ENCODE peak calls at places on chromosomes 16 and 17, in seven cellular contexts. One of them, this sample, is unnamed.

GRCh38 chr16:12573730-12574383 is 229.8 kb downstream of the CPPED1 start:
- DNase-seq in C1 segment of cervical spinal cord: no peak
- DNase-seq in iPS DF 19.7: peak; percentile 33
- DNase-seq in natural killer cell treated with Interleukin-12 subunit alpha and Interleukin-12 subunit beta and Interleukin-15 and Interleukin-18, amount 100 ng/mL, for 72 hours: no peak
- DNase-seq in pons: peak; percentile 60
- DNase-seq in NCI-H510A treated with DMSO at 0.1 percent for 48 hours: peak; percentile 28
- DNase-seq in left cardiac atrium: peak; percentile 45
- DNase-seq in this sample: peak; percentile 19

GRCh38 chr17:68600881-68601564 is at the start of gene FAM20A:
- DNase-seq in C1 segment of cervical spinal cord: no peak
- DNase-seq in iPS DF 19.7: no peak
- DNase-seq in natural killer cell treated with Interleukin-12 subunit alpha and Interleukin-12 subunit beta and Interleukin-15 and Interleukin-18, amount 100 ng/mL, for 72 hours: no peak
- DNase-seq in pons: no peak
- DNase-seq in NCI-H510A treated with DMSO at 0.1 percent for 48 hours: peak; percentile 57
- DNase-seq in left cardiac atrium: peak; percentile 65
- DNase-seq in this sample: no peak

GRCh38 chr16:2455081-2455845 is 4.6 kb upstream of the TEDC2 start:
- DNase-seq in C1 segment of cervical spinal cord: no peak
- DNase-seq in iPS DF 19.7: no peak
- DNase-seq in natural killer cell treated with Interleukin-12 subunit alpha and Interleukin-12 subunit beta and Interleukin-15 and Interleukin-18, amount 100 ng/mL, for 72 hours: no peak
- DNase-seq in pons: no peak
- DNase-seq in NCI-H510A treated with DMSO at 0.1 percent for 48 hours: no peak
- DNase-seq in left cardiac atrium: no peak
- DNase-seq in this sample: no peak

GRCh38 chr17:5700791-5701190 is 116.5 kb upstream of the NLRP1 start:
- DNase-seq in C1 segment of cervical spinal cord: no peak
- DNase-seq in iPS DF 19.7: no peak
- DNase-seq in natural killer cell treated with Interleukin-12 subunit alpha and Interleukin-12 subunit beta and Interleukin-15 and Interleukin-18, amount 100 ng/mL, for 72 hours: no peak
- DNase-seq in pons: no peak
- DNase-seq in NCI-H510A treated with DMSO at 0.1 percent for 48 hours: no peak
- DNase-seq in left cardiac atrium: no peak
- DNase-seq in this sample: no peak

GRCh38 chr16:27441998-27442397 is 40.0 kb downstream of the IL21R start:
- DNase-seq in C1 segment of cervical spinal cord: no peak
- DNase-seq in iPS DF 19.7: no peak
- DNase-seq in natural killer cell treated with Interleukin-12 subunit alpha and Interleukin-12 subunit beta and Interleukin-15 and Interleukin-18, amount 100 ng/mL, for 72 hours: no peak
- DNase-seq in pons: no peak
- DNase-seq in NCI-H510A treated with DMSO at 0.1 percent for 48 hours: no peak
- DNase-seq in left cardiac atrium: no peak
- DNase-seq in this sample: no peak

GRCh38 chr17:20935740-20936139 is 107.1 kb downstream of the USP22 start:
- DNase-seq in C1 segment of cervical spinal cord: no peak
- DNase-seq in iPS DF 19.7: no peak
- DNase-seq in natural killer cell treated with Interleukin-12 subunit alpha and Interleukin-12 subunit beta and Interleukin-15 and Interleukin-18, amount 100 ng/mL, for 72 hours: no peak
- DNase-seq in pons: no peak
- DNase-seq in NCI-H510A treated with DMSO at 0.1 percent for 48 hours: no peak
- DNase-seq in left cardiac atrium: no peak
- DNase-seq in this sample: no peak

GRCh38 chr16:17397499-17397891 is 73.3 kb downstream of the XYLT1 start:
- DNase-seq in C1 segment of cervical spinal cord: no peak
- DNase-seq in iPS DF 19.7: no peak
- DNase-seq in natural killer cell treated with Interleukin-12 subunit alpha and Interleukin-12 subunit beta and Interleukin-15 and Interleukin-18, amount 100 ng/mL, for 72 hours: no peak
- DNase-seq in pons: peak; percentile 91
- DNase-seq in NCI-H510A treated with DMSO at 0.1 percent for 48 hours: peak; percentile 99
- DNase-seq in left cardiac atrium: peak; percentile 39
- DNase-seq in this sample: peak; percentile 94

GRCh38 chr16:72739577-72739976 is 308.4 kb downstream of the ZFHX3 start:
- DNase-seq in C1 segment of cervical spinal cord: no peak
- DNase-seq in iPS DF 19.7: no peak
- DNase-seq in natural killer cell treated with Interleukin-12 subunit alpha and Interleukin-12 subunit beta and Interleukin-15 and Interleukin-18, amount 100 ng/mL, for 72 hours: no peak
- DNase-seq in pons: no peak
- DNase-seq in NCI-H510A treated with DMSO at 0.1 percent for 48 hours: no peak
- DNase-seq in left cardiac atrium: no peak
- DNase-seq in this sample: no peak

GRCh38 chr17:7580631-7581554 is 1.5 kb downstream of the CD68 start:
- DNase-seq in C1 segment of cervical spinal cord: no peak
- DNase-seq in iPS DF 19.7: no peak
- DNase-seq in natural killer cell treated with Interleukin-12 subunit alpha and Interleukin-12 subunit beta and Interleukin-15 and Interleukin-18, amount 100 ng/mL, for 72 hours: no peak
- DNase-seq in pons: no peak
- DNase-seq in NCI-H510A treated with DMSO at 0.1 percent for 48 hours: no peak
- DNase-seq in left cardiac atrium: no peak
- DNase-seq in this sample: no peak

GRCh38 chr17:62724398-62725146 is 83.5 kb downstream of the MARCHF10 start:
- DNase-seq in C1 segment of cervical spinal cord: no peak
- DNase-seq in iPS DF 19.7: no peak
- DNase-seq in natural killer cell treated with Interleukin-12 subunit alpha and Interleukin-12 subunit beta and Interleukin-15 and Interleukin-18, amount 100 ng/mL, for 72 hours: peak; percentile 87
- DNase-seq in pons: no peak
- DNase-seq in NCI-H510A treated with DMSO at 0.1 percent for 48 hours: no peak
- DNase-seq in left cardiac atrium: no peak
- DNase-seq in this sample: no peak

GRCh38 chr17:30964878-30965277 is 6.0 kb upstream of the RNF135 start:
- DNase-seq in C1 segment of cervical spinal cord: no peak
- DNase-seq in iPS DF 19.7: no peak
- DNase-seq in natural killer cell treated with Interleukin-12 subunit alpha and Interleukin-12 subunit beta and Interleukin-15 and Interleukin-18, amount 100 ng/mL, for 72 hours: no peak
- DNase-seq in pons: no peak
- DNase-seq in NCI-H510A treated with DMSO at 0.1 percent for 48 hours: no peak
- DNase-seq in left cardiac atrium: no peak
- DNase-seq in this sample: no peak

GRCh38 chr16:31267332-31268032 is 7.7 kb downstream of the ITGAM start:
- DNase-seq in C1 segment of cervical spinal cord: no peak
- DNase-seq in iPS DF 19.7: no peak
- DNase-seq in natural killer cell treated with Interleukin-12 subunit alpha and Interleukin-12 subunit beta and Interleukin-15 and Interleukin-18, amount 100 ng/mL, for 72 hours: no peak
- DNase-seq in pons: no peak
- DNase-seq in NCI-H510A treated with DMSO at 0.1 percent for 48 hours: no peak
- DNase-seq in left cardiac atrium: no peak
- DNase-seq in this sample: no peak

GRCh38 chr16:87063543-87063942 is 253.6 kb downstream of the C16orf95 start:
- DNase-seq in C1 segment of cervical spinal cord: no peak
- DNase-seq in iPS DF 19.7: no peak
- DNase-seq in natural killer cell treated with Interleukin-12 subunit alpha and Interleukin-12 subunit beta and Interleukin-15 and Interleukin-18, amount 100 ng/mL, for 72 hours: no peak
- DNase-seq in pons: no peak
- DNase-seq in NCI-H510A treated with DMSO at 0.1 percent for 48 hours: no peak
- DNase-seq in left cardiac atrium: no peak
- DNase-seq in this sample: no peak

GRCh38 chr17:63203652-63204051 is 237.6 kb downstream of the TANC2 start:
- DNase-seq in C1 segment of cervical spinal cord: no peak
- DNase-seq in iPS DF 19.7: no peak
- DNase-seq in natural killer cell treated with Interleukin-12 subunit alpha and Interleukin-12 subunit beta and Interleukin-15 and Interleukin-18, amount 100 ng/mL, for 72 hours: no peak
- DNase-seq in pons: no peak
- DNase-seq in NCI-H510A treated with DMSO at 0.1 percent for 48 hours: no peak
- DNase-seq in left cardiac atrium: no peak
- DNase-seq in this sample: no peak

GRCh38 chr16:8887952-8888560 is 5.9 kb downstream of the LITAFD start:
- DNase-seq in C1 segment of cervical spinal cord: no peak
- DNase-seq in iPS DF 19.7: no peak
- DNase-seq in natural killer cell treated with Interleukin-12 subunit alpha and Interleukin-12 subunit beta and Interleukin-15 and Interleukin-18, amount 100 ng/mL, for 72 hours: no peak
- DNase-seq in pons: peak; percentile 86
- DNase-seq in NCI-H510A treated with DMSO at 0.1 percent for 48 hours: no peak
- DNase-seq in left cardiac atrium: peak; percentile 86
- DNase-seq in this sample: no peak

GRCh38 chr16:66843191-66843590 is 1.0 kb upstream of the CA7 start:
- DNase-seq in C1 segment of cervical spinal cord: no peak
- DNase-seq in iPS DF 19.7: no peak
- DNase-seq in natural killer cell treated with Interleukin-12 subunit alpha and Interleukin-12 subunit beta and Interleukin-15 and Interleukin-18, amount 100 ng/mL, for 72 hours: no peak
- DNase-seq in pons: no peak
- DNase-seq in NCI-H510A treated with DMSO at 0.1 percent for 48 hours: no peak
- DNase-seq in left cardiac atrium: no peak
- DNase-seq in this sample: no peak